ENCODE peak calls at places on chromosomes 4 and X, in six cellular contexts. P is NK-92 treated with Interleukin-12 subunit alpha and Interleukin-12 subunit beta, amount 100 ng/mL, for 24 hours; Z is thyroid gland; Y is AG04450; K is omental fat pad; C is GM10248. D is an unnamed sample.

GRCh38 chrX:63434665-63435064 is 83.5 kb upstream of the SPIN4 start:
- DNase-seq in P (no peak), Z (no peak), Y (no peak), K (no peak), C (no peak), D (no peak)

GRCh38 chr4:71765349-71765748 is 18.5 kb downstream of the GC start:
- DNase-seq in P (no peak), Z (peak; percentile 36), Y (no peak), K (no peak), C (no peak), D (no peak)

GRCh38 chr4:177051473-177052060 is 258.1 kb upstream of the NEIL3 start:
- DNase-seq in P (peak; percentile 2), Z (peak; percentile 56), Y (no peak), K (no peak), C (peak; percentile 29), D (no peak)

GRCh38 chr4:84324850-84325249 is 174.2 kb downstream of the NKX6-1 start:
- DNase-seq in P (no peak), Z (no peak), Y (no peak), K (no peak), C (no peak), D (no peak)

GRCh38 chrX:72031118-72031517 is 100.6 kb downstream of the RTL5 start:
- DNase-seq in P (no peak), Z (no peak), Y (no peak), K (no peak), C (no peak), D (no peak)

GRCh38 chrX:46447384-46447783 is 97.8 kb downstream of the ZNF674 start:
- DNase-seq in P (peak; percentile 71), Z (no peak), Y (no peak), K (no peak), C (no peak), D (no peak)

GRCh38 chr4:170271723-170272122 is 182.0 kb upstream of the AADAT start:
- DNase-seq in P (no peak), Z (no peak), Y (no peak), K (no peak), C (no peak), D (no peak)

GRCh38 chrX:134462927-134463326 is 3.0 kb downstream of the HPRT1 start:
- DNase-seq in P (no peak), Z (no peak), Y (no peak), K (no peak), C (no peak), D (no peak)

GRCh38 chr4:157918036-157918832 is 254.6 kb downstream of the GASK1B start:
- DNase-seq in P (no peak), Z (no peak), Y (no peak), K (no peak), C (no peak), D (no peak)

GRCh38 chrX:42967681-42968080 is 189.7 kb upstream of the PPP1R2C start:
- DNase-seq in P (no peak), Z (no peak), Y (no peak), K (no peak), C (no peak), D (no peak)

GRCh38 chr4:143384381-143384994 is 47.8 kb downstream of the GAB1 start:
- DNase-seq in P (no peak), Z (no peak), Y (no peak), K (no peak), C (no peak), D (no peak)

D was measured in effector CD8-positive, alpha-beta T cell.